ENCODE peak calls at places on chromosomes 5 and 9, in seven cellular contexts. A is heart left ventricle; X is stomach; D is heart right ventricle; U is naive thymus-derived CD4-positive, alpha-beta T cell; W is right atrium auricular region; M is SJCRH30. I is an unnamed sample. For H3K9me3, the result is how much of the 10 kb centered on the place peaks cover.

GRCh38 chr5:177008716-177009115 is 2.1 kb upstream of the UIMC1 start:
- DNase-seq in A (no peak), X (no peak), D (no peak), U (no peak), W (no peak), M (no peak), I (no peak)

GRCh38 chr9:13674926-13675637 is 395.6 kb upstream of the MPDZ start:
- DNase-seq in A (no peak), X (no peak), D (no peak), U (no peak), W (no peak), M (no peak), I (no peak)

GRCh38 chr9:73132034-73132776 is 19.5 kb upstream of the ANXA1 start:
- DNase-seq in A (peak), X (peak), D (peak), U (peak), W (peak), M (peak), I (no peak)

GRCh38 chr9:112831281-112831851 is 59.3 kb downstream of the SLC46A2 start:
- DNase-seq in A (peak), X (peak), D (peak), U (no peak), W (peak), M (no peak), I (no peak)

GRCh38 chr9:116208417-116209232 is 55.0 kb downstream of the PAPPA start:
- DNase-seq in A (no peak), X (no peak), D (no peak), U (no peak), W (no peak), M (peak), I (no peak)

GRCh38 chr5:19886123-19886921 is 101.7 kb downstream of the CDH18 start:
- DNase-seq in A (no peak), X (no peak), D (no peak), U (no peak), W (no peak), M (no peak), I (no peak)

GRCh38 chr5:180210961-180211760 is 2.1 kb upstream of the RASGEF1C start:
- DNase-seq in A (no peak), X (no peak), D (no peak), U (no peak), W (no peak), M (no peak), I (no peak)

GRCh38 chr9:13478637-13479036 is 199.1 kb upstream of the MPDZ start:
- DNase-seq in A (no peak), X (no peak), D (no peak), U (no peak), W (no peak), M (no peak), I (no peak)

GRCh38 chr5:180289433-180289832 is 2.5 kb downstream of the MAPK9 start:
- DNase-seq in A (no peak), X (peak), D (no peak), U (no peak), W (no peak), M (no peak), I (no peak)

DNA sequence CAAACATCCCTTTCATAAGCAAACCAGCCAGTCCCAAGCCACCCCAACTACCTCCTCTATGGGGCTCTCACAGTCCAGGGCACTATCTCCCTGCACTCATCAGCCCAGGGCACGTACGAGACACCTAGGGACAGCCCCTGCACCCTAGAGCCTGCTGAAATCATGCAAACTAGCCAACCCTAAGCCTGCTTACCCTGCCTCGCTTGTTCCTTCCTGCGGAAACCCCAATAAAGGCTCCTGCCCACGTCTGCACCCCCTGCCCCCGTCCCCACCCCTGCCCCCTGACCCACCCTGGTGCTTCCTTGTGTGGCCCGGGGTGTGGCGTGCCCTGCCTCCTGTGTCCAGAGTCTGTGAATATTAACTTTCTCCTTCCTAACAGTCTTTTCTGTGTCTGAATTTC is 135.9 kb downstream of the GADD45G start:
- DNase-seq in A (no peak), X (no peak), D (no peak), U (no peak), W (no peak), M (no peak), I (no peak)
- H3K9me3 ChIP-seq in A (under half), X (under half), D (under half), U (under half), W (under half), M (under half), I (under half)

DNA sequence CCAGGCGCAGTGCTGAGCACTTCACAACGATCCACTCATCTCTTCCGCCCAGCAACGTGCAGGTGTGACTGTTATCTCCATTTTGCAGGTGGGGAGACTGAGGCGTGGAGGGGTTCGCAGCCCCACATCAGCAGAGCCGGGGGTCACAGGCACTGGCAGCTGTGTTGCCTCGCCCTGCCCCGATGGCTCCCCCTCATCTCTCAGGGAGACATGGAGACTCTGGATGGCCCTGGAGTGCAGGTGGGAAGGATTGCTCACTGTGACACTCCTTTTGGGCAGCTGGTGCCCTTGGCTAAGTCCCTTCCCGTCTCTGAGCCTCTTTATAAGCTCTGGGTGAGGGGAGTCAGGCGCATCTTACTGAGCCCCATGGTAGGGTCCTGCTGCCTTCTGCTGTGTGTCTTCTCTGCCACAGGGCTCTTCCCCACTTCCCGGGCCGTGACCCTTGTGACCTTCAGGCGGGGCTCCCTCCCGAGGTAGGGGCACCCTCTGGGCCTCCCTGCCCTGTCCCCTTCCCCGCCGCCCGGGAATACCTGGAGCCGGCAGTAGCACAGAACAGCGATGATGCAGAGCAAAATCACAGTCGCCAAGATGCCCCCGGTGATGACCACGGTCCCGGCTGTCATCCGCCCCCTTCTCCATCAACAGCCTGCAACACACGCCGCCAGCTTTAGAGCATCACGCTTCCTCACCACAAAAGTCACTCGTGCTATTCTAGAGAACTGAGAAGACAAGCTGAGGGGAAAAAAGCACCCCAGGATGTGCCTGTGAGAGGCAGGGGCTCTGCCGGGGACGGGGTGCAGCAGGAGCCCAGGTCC is 29.4 kb downstream of the FAM163B start:
- DNase-seq in A (no peak), X (no peak), D (no peak), U (no peak), W (no peak), M (no peak), I (no peak)
- H3K9me3 ChIP-seq in A (under half), X (under half), D (under half), U (under half), W (under half), M (under half), I (under half)

DNA sequence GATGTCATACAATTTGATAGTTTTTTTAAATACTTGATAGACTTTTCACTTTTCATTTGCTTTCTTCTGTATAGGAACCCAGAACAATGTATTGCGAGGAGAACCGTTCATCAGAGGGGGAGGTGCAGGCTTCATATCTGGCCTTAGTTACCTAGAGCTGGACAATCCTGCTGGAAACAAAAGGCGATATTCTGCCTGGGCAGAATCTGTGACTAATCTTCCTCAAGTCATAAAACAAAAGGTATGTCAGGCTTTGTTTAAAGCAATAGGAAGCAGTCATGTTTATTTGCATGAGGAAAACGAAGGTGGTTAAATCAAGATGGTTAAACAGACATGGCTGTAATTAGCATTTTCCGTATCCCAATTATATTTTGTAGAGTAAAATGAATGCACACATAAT is 46.0 kb downstream of the C7 start:
- DNase-seq in A (no peak), X (no peak), D (no peak), U (no peak), W (no peak), M (no peak), I (no peak)
- H3K9me3 ChIP-seq in A (under half), X (under half), D (under half), U (under half), W (under half), M (under half), I (under half)

DNA sequence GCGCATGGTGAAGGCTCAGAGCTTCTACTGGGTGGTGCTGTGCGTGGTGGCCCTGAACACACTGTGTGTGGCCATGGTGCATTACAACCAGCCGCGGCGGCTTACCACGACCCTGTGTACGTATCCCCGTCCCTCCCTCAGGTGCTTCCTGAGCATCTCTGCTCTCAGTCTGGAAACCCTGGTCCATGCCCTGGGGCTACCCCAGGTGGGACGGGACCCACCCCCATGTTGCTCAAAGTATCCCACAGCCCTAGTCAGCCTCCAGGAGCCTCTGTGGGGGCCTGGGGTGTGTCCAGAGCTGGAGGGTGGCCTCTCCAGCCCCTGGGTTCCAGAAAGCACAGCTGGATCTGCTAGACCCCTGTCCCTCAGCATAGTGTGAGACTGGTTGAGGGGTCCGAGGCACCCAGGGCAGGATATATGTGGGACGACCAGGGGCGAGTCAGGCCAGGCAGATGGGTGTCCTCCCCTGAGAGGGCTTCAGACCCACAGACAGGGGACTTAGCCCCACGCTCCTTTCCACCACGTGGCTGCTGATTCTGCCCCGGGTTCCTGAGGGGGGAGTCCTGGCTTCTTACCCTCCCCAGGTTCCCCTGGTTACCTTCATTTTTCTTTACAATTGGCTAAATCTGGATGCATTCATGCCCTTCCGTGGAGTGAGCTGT is 94.0 kb downstream of the CACNA1B start:
- DNase-seq in A (no peak), X (peak), D (no peak), U (no peak), W (peak), M (no peak), I (no peak)
- H3K9me3 ChIP-seq in A (under half), X (under half), D (under half), U (under half), W (under half), M (under half), I (under half)